ENCODE peak calls at places on chromosome 6, in seven cellular contexts. D is effector memory CD8-positive, alpha-beta T cell; R is GM04503; Z is heart left ventricle; W is fibroblast of pulmonary artery; X is NCI-H1092 treated with DMSO at 0.1 percent for 48 hours; C is activated CD4-positive, alpha-beta T cell treated with anti-CD3 and anti-CD28 coated beads for 4 hours. E is an unnamed sample.

GRCh38 chr6:151443449-151443848 is 8.5 kb downstream of the RMND1 start:
- DNase-seq in D (no peak), Z (no peak), W (no peak), R (no peak), C (no peak), X (no peak), E (no peak)

GRCh38 chr6:119172813-119173212 is 94.3 kb upstream of the FAM184A start:
- DNase-seq in C (no peak), R (peak), Z (no peak), W (peak), D (no peak), X (no peak), E (peak)

GRCh38 chr6:53119772-53120409 is 28.8 kb downstream of the GCM1 start:
- DNase-seq in X (peak), D (no peak), Z (no peak), W (peak), C (no peak), R (no peak), E (peak)

GRCh38 chr6:169169375-169169774 is 84.3 kb downstream of the THBS2 start:
- DNase-seq in R (no peak), D (no peak), C (no peak), W (peak), Z (no peak), X (no peak), E (no peak)

GRCh38 chr6:70709826-70710225 is 42.1 kb downstream of the SMAP1 start:
- DNase-seq in C (no peak), Z (no peak), W (peak), D (no peak), R (peak), X (no peak), E (peak)

GRCh38 chr6:88499845-88500699 is 333.9 kb upstream of the CNR1 start:
- DNase-seq in R (no peak), C (no peak), X (no peak), Z (no peak), W (no peak), D (no peak), E (no peak)

GRCh38 chr6:145367149-145367548 is 368.2 kb downstream of the EPM2A start:
- DNase-seq in W (no peak), X (no peak), R (no peak), C (no peak), D (no peak), Z (no peak), E (no peak)

GRCh38 chr6:13496508-13497180 is 9.2 kb upstream of the GFOD1 start:
- DNase-seq in R (no peak), D (no peak), C (no peak), Z (no peak), W (peak), X (no peak), E (no peak)

GRCh38 chr6:111105578-111105977 is 18.3 kb downstream of the SLC16A10 start:
- DNase-seq in D (no peak), W (peak), C (peak), R (no peak), X (peak), Z (peak), E (peak)

GRCh38 chr6:144993870-144994269 is 708.7 kb downstream of the UTRN start:
- DNase-seq in R (no peak), D (no peak), C (no peak), X (no peak), Z (no peak), W (peak), E (no peak)

GRCh38 chr6:144854654-144855053 is 569.5 kb downstream of the UTRN start:
- DNase-seq in Z (no peak), X (no peak), C (no peak), W (no peak), R (no peak), D (no peak), E (no peak)

GRCh38 chr6:127496471-127496870 is 22.7 kb downstream of the MTCL3 start:
- DNase-seq in Z (no peak), C (no peak), D (no peak), X (no peak), W (peak), R (no peak), E (no peak)

GRCh38 chr6:3119040-3119723 is 671 bp downstream of the BPHL start:
- DNase-seq in Z (no peak), D (no peak), X (peak), W (peak), C (no peak), R (no peak), E (no peak)

GRCh38 chr6:11681770-11682169 is 96.8 kb downstream of the ADTRP start:
- DNase-seq in Z (no peak), C (no peak), D (no peak), X (no peak), W (no peak), R (no peak), E (no peak)

GRCh38 chr6:122653094-122653493 is 42.9 kb downstream of the PKIB start:
- DNase-seq in X (no peak), D (no peak), R (no peak), Z (no peak), C (no peak), W (no peak), E (no peak)

GRCh38 chr6:97160280-97160679 is 122.7 kb downstream of the MMS22L start:
- DNase-seq in D (no peak), W (no peak), R (no peak), Z (no peak), X (no peak), C (no peak), E (no peak)